ENCODE peak calls at places on chromosomes 1 and 21, in nine cellular contexts. One of them, this sample, is unnamed. For H3K36me3, the result is how much of the 10 kb centered on the place peaks cover.

GRCh38 chr1:19429611-19430010 is 55.7 kb downstream of the CAPZB start:
- DNase-seq in GM23338: no peak
- DNase-seq in stomach: no peak
- DNase-seq in transverse colon: no peak
- DNase-seq in K562: no peak
- DNase-seq in breast epithelium: no peak
- DNase-seq in prostate gland: no peak
- DNase-seq in suprapubic skin: no peak
- DNase-seq in vagina: no peak
- DNase-seq in this sample: no peak

GRCh38 chr1:218164930-218165686 is 120.0 kb upstream of the RRP15 start:
- DNase-seq in vagina: no peak
- DNase-seq in stomach: no peak
- DNase-seq in breast epithelium: no peak
- DNase-seq in K562: no peak
- DNase-seq in suprapubic skin: peak
- DNase-seq in prostate gland: peak
- DNase-seq in transverse colon: peak
- DNase-seq in GM23338: peak
- DNase-seq in this sample: peak

GRCh38 chr1:57788333-57788732 is 364.5 kb upstream of the DAB1 start:
- DNase-seq in K562: no peak
- DNase-seq in transverse colon: no peak
- DNase-seq in suprapubic skin: no peak
- DNase-seq in breast epithelium: no peak
- DNase-seq in prostate gland: no peak
- DNase-seq in stomach: no peak
- DNase-seq in GM23338: no peak
- DNase-seq in vagina: no peak
- DNase-seq in this sample: no peak

GRCh38 chr1:45880930-45881329 is 77.5 kb downstream of the MAST2 start:
- DNase-seq in breast epithelium: no peak
- DNase-seq in suprapubic skin: no peak
- DNase-seq in transverse colon: no peak
- DNase-seq in GM23338: no peak
- DNase-seq in stomach: no peak
- DNase-seq in K562: no peak
- DNase-seq in prostate gland: no peak
- DNase-seq in vagina: no peak
- DNase-seq in this sample: no peak

GRCh38 chr1:2279210-2279639 is 51.1 kb downstream of the SKI start:
- DNase-seq in suprapubic skin: no peak
- DNase-seq in K562: no peak
- DNase-seq in breast epithelium: no peak
- DNase-seq in GM23338: peak
- DNase-seq in stomach: no peak
- DNase-seq in prostate gland: no peak
- DNase-seq in transverse colon: no peak
- DNase-seq in vagina: no peak
- DNase-seq in this sample: peak

GRCh38 chr1:43383449-43383848 is 6.2 kb downstream of the MED8 start:
- DNase-seq in vagina: no peak
- DNase-seq in K562: no peak
- DNase-seq in stomach: no peak
- DNase-seq in suprapubic skin: no peak
- DNase-seq in breast epithelium: no peak
- DNase-seq in transverse colon: no peak
- DNase-seq in prostate gland: no peak
- DNase-seq in GM23338: no peak
- DNase-seq in this sample: no peak

GRCh38 chr1:12113433-12114339 is 50.6 kb downstream of the TNFRSF8 start:
- DNase-seq in vagina: no peak
- DNase-seq in prostate gland: no peak
- DNase-seq in breast epithelium: no peak
- DNase-seq in K562: no peak
- DNase-seq in transverse colon: no peak
- DNase-seq in GM23338: no peak
- DNase-seq in stomach: no peak
- DNase-seq in suprapubic skin: no peak
- DNase-seq in this sample: peak

GRCh38 chr1:226943156-226943555 is 3.1 kb downstream of the COQ8A start:
- DNase-seq in GM23338: no peak
- DNase-seq in transverse colon: no peak
- DNase-seq in prostate gland: no peak
- DNase-seq in breast epithelium: no peak
- DNase-seq in K562: no peak
- DNase-seq in vagina: no peak
- DNase-seq in stomach: no peak
- DNase-seq in suprapubic skin: no peak
- DNase-seq in this sample: no peak

GRCh38 chr1:43007377-43008105 is 48.9 kb upstream of the SLC2A1 start:
- DNase-seq in K562: no peak
- DNase-seq in suprapubic skin: no peak
- DNase-seq in GM23338: peak
- DNase-seq in prostate gland: peak
- DNase-seq in stomach: peak
- DNase-seq in transverse colon: no peak
- DNase-seq in vagina: no peak
- DNase-seq in breast epithelium: no peak
- DNase-seq in this sample: no peak

GRCh38 chr1:6753320-6754140 is 31.7 kb upstream of the CAMTA1 start:
- DNase-seq in transverse colon: no peak
- DNase-seq in stomach: no peak
- DNase-seq in vagina: no peak
- DNase-seq in GM23338: no peak
- DNase-seq in breast epithelium: no peak
- DNase-seq in prostate gland: no peak
- DNase-seq in suprapubic skin: no peak
- DNase-seq in K562: no peak
- DNase-seq in this sample: no peak

GRCh38 chr21:31176725-31177124 is 138.4 kb upstream of the KRTAP19-8 start:
- DNase-seq in suprapubic skin: no peak
- DNase-seq in GM23338: no peak
- DNase-seq in vagina: no peak
- DNase-seq in K562: no peak
- DNase-seq in prostate gland: no peak
- DNase-seq in transverse colon: no peak
- DNase-seq in stomach: no peak
- DNase-seq in breast epithelium: no peak
- DNase-seq in this sample: no peak

GRCh38 chr1:180262628-180263488 is 32.8 kb downstream of the LHX4 start:
- DNase-seq in GM23338: no peak
- DNase-seq in K562: no peak
- DNase-seq in prostate gland: no peak
- DNase-seq in breast epithelium: no peak
- DNase-seq in transverse colon: no peak
- DNase-seq in suprapubic skin: peak
- DNase-seq in vagina: no peak
- DNase-seq in stomach: no peak
- DNase-seq in this sample: peak

GRCh38 chr1:119898520-119898919 is 2.2 kb upstream of the ADAM30 start:
- DNase-seq in vagina: no peak
- DNase-seq in K562: no peak
- DNase-seq in stomach: no peak
- DNase-seq in prostate gland: no peak
- DNase-seq in transverse colon: no peak
- DNase-seq in GM23338: no peak
- DNase-seq in suprapubic skin: no peak
- DNase-seq in breast epithelium: no peak
- DNase-seq in this sample: no peak

GRCh38 chr21:42626171-42626570 is 27.2 kb upstream of the PDE9A start:
- DNase-seq in prostate gland: no peak
- DNase-seq in suprapubic skin: peak
- DNase-seq in K562: no peak
- DNase-seq in breast epithelium: no peak
- DNase-seq in vagina: no peak
- DNase-seq in transverse colon: no peak
- DNase-seq in stomach: no peak
- DNase-seq in GM23338: no peak
- DNase-seq in this sample: peak

GRCh38 chr1:47699492-47700220 is 261.8 kb downstream of the FOXD2 start:
- DNase-seq in transverse colon: no peak
- DNase-seq in breast epithelium: no peak
- DNase-seq in GM23338: no peak
- DNase-seq in vagina: no peak
- DNase-seq in suprapubic skin: no peak
- DNase-seq in stomach: no peak
- DNase-seq in K562: no peak
- DNase-seq in prostate gland: no peak
- DNase-seq in this sample: peak

DNA sequence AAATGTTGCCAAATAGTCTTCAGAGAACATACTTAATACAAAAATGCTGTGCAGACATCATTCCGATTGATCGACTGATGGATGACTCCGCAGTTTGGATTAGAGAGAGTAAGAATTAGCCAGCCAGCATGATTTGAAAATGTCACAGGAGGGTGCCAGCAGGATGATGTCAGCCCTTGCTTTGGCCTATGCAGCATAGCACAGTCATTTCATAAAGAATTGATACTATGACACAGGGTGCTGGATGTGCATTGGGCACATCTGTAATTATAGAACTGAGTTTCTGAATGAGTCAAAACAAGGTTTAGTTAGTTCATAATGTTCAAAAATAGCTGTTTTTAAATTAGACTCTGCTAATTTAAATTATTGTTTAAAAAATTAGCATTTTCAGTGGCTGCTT is 21.6 kb upstream of the TRAF5 start:
- DNase-seq in transverse colon: no peak
- DNase-seq in K562: no peak
- DNase-seq in breast epithelium: no peak
- DNase-seq in prostate gland: no peak
- DNase-seq in suprapubic skin: no peak
- DNase-seq in vagina: no peak
- DNase-seq in stomach: no peak
- DNase-seq in GM23338: no peak
- DNase-seq in this sample: no peak
- H3K36me3 ChIP-seq in transverse colon: under half
- H3K36me3 ChIP-seq in K562: half or more
- H3K36me3 ChIP-seq in breast epithelium: under half
- H3K36me3 ChIP-seq in prostate gland: under half
- H3K36me3 ChIP-seq in suprapubic skin: half or more
- H3K36me3 ChIP-seq in vagina: under half
- H3K36me3 ChIP-seq in stomach: half or more
- H3K36me3 ChIP-seq in GM23338: under half
- H3K36me3 ChIP-seq in this sample: under half

GRCh38 chr1:34277150-34277549 is 100.4 kb downstream of the C1orf94 start:
- DNase-seq in transverse colon: no peak
- DNase-seq in GM23338: no peak
- DNase-seq in breast epithelium: no peak
- DNase-seq in K562: no peak
- DNase-seq in prostate gland: no peak
- DNase-seq in vagina: peak
- DNase-seq in stomach: no peak
- DNase-seq in suprapubic skin: no peak
- DNase-seq in this sample: no peak
- TF ChIP-seq POLR2AphosphoS5 in transverse colon: no peak
- TF ChIP-seq POLR2AphosphoS5 in GM23338: no peak
- TF ChIP-seq POLR2AphosphoS5 in breast epithelium: no peak
- TF ChIP-seq POLR2AphosphoS5 in K562: no peak
- TF ChIP-seq POLR2AphosphoS5 in prostate gland: no peak
- TF ChIP-seq POLR2AphosphoS5 in vagina: no peak
- TF ChIP-seq POLR2AphosphoS5 in stomach: no peak
- TF ChIP-seq POLR2AphosphoS5 in suprapubic skin: no peak
- TF ChIP-seq POLR2AphosphoS5 in this sample: no peak

DNA sequence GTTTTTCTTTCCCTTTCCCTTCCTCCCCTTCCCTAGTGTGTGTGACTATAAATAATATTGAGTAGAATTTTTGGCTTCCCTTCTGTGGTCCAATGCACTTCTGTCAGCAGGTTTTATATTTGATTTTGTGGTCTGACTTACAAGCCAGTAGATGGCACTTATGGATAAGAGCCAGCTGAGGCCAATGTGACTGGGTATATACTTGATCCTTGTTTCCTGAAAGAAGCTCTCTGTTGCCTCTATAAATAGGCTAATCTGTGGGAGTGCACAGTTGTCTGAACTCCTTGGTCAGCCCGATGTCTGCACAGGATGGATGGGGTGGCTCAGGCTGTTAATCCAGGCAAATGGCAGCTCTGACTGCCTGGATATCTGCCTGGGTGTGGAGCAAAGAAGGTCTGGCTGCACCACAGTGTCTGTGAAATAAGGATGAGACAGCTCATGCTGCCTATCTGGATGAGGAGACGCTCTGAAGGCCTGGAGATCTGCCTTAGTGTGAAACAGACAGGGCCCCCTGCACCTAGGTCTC is 1183.7 kb upstream of the PRMT6 start:
- DNase-seq in transverse colon: no peak
- DNase-seq in breast epithelium: no peak
- DNase-seq in suprapubic skin: no peak
- DNase-seq in stomach: no peak
- DNase-seq in K562: no peak
- DNase-seq in vagina: no peak
- DNase-seq in prostate gland: no peak
- DNase-seq in GM23338: no peak
- DNase-seq in this sample: no peak
- H3K36me3 ChIP-seq in transverse colon: under half
- H3K36me3 ChIP-seq in breast epithelium: under half
- H3K36me3 ChIP-seq in suprapubic skin: under half
- H3K36me3 ChIP-seq in stomach: under half
- H3K36me3 ChIP-seq in K562: under half
- H3K36me3 ChIP-seq in vagina: under half
- H3K36me3 ChIP-seq in prostate gland: under half
- H3K36me3 ChIP-seq in GM23338: under half
- H3K36me3 ChIP-seq in this sample: under half

GRCh38 chr1:193749868-193750267 is 563.5 kb upstream of the B3GALT2 start:
- DNase-seq in breast epithelium: no peak
- DNase-seq in vagina: no peak
- DNase-seq in GM23338: no peak
- DNase-seq in transverse colon: no peak
- DNase-seq in suprapubic skin: no peak
- DNase-seq in stomach: no peak
- DNase-seq in prostate gland: no peak
- DNase-seq in K562: no peak
- DNase-seq in this sample: no peak

GRCh38 chr1:193753038-193753756 is 566.8 kb upstream of the B3GALT2 start:
- DNase-seq in vagina: no peak
- DNase-seq in GM23338: no peak
- DNase-seq in breast epithelium: no peak
- DNase-seq in stomach: no peak
- DNase-seq in suprapubic skin: no peak
- DNase-seq in transverse colon: no peak
- DNase-seq in K562: no peak
- DNase-seq in prostate gland: no peak
- DNase-seq in this sample: no peak

GRCh38 chr1:193747579-193747978 is 561.2 kb upstream of the B3GALT2 start:
- DNase-seq in GM23338: no peak
- DNase-seq in vagina: no peak
- DNase-seq in breast epithelium: no peak
- DNase-seq in prostate gland: no peak
- DNase-seq in K562: no peak
- DNase-seq in stomach: no peak
- DNase-seq in transverse colon: no peak
- DNase-seq in suprapubic skin: no peak
- DNase-seq in this sample: no peak
- TF ChIP-seq POLR2AphosphoS5 in GM23338: no peak
- TF ChIP-seq POLR2AphosphoS5 in vagina: no peak
- TF ChIP-seq POLR2AphosphoS5 in breast epithelium: no peak
- TF ChIP-seq POLR2AphosphoS5 in prostate gland: no peak
- TF ChIP-seq POLR2AphosphoS5 in K562: no peak
- TF ChIP-seq POLR2AphosphoS5 in stomach: no peak
- TF ChIP-seq POLR2AphosphoS5 in transverse colon: no peak
- TF ChIP-seq POLR2AphosphoS5 in suprapubic skin: no peak
- TF ChIP-seq POLR2AphosphoS5 in this sample: no peak

This sample was measured in spleen.